ENCODE peak calls at places on chromosome 22, in nine cellular contexts. D, K, W, G, N, H, C, X and E are unnamed samples. For H3K4me1, the result is how much of the 10 kb centered on the place peaks cover.

GRCh38 chr22:43851058-43851978 is 11.0 kb downstream of the SULT4A1 start:
- DNase-seq in N (no peak), K (no peak), W (no peak), G (no peak), H (no peak), C (no peak), X (no peak), D (no peak), E (no peak)

GRCh38 chr22:30922151-30922611 is 46.4 kb downstream of the MORC2 start:
- DNase-seq in C (peak), K (peak), G (no peak), N (no peak), D (peak), W (no peak), H (peak), X (no peak), E (no peak)

GRCh38 chr22:26239561-26239960 is 70.3 kb downstream of the SEZ6L start:
- DNase-seq in N (no peak), G (no peak), D (no peak), X (no peak), K (no peak), H (no peak), W (no peak), C (no peak), E (no peak)

GRCh38 chr22:30247974-30248373 is 1.4 kb upstream of the LIF start:
- DNase-seq in G (no peak), K (no peak), N (no peak), D (no peak), H (no peak), X (no peak), W (no peak), C (no peak), E (no peak)

GRCh38 chr22:26502688-26503561 is 9.3 kb downstream of the TFIP11 start:
- DNase-seq in W (no peak), D (peak), K (no peak), G (peak), X (peak), N (no peak), C (peak), H (peak), E (no peak)

GRCh38 chr22:30541979-30542810 is 4.3 kb downstream of the SEC14L6 start:
- DNase-seq in H (no peak), N (no peak), D (no peak), C (peak), X (no peak), G (no peak), W (no peak), K (no peak), E (no peak)

GRCh38 chr22:20237480-20238440 is 30.4 kb downstream of the RTN4R start:
- DNase-seq in X (no peak), N (no peak), C (no peak), D (no peak), H (peak), K (no peak), W (no peak), G (peak), E (no peak)

GRCh38 chr22:41479671-41480396 is 10.9 kb downstream of the ACO2 start:
- DNase-seq in D (no peak), G (no peak), H (no peak), N (no peak), W (no peak), C (peak), X (no peak), K (no peak), E (no peak)

GRCh38 chr22:19174106-19175025 is 4.2 kb downstream of the SLC25A1 start:
- DNase-seq in W (peak), X (peak), D (no peak), H (no peak), K (no peak), N (no peak), G (peak), C (peak), E (no peak)

GRCh38 chr22:39818050-39818449 is 75.5 kb downstream of the ENTHD1 start:
- DNase-seq in K (no peak), C (peak), W (no peak), N (no peak), X (no peak), D (no peak), H (no peak), G (no peak), E (no peak)

GRCh38 chr22:30858976-30859713 is 109.4 kb downstream of the MORC2 start:
- DNase-seq in N (no peak), X (no peak), W (peak), K (peak), G (no peak), D (no peak), C (no peak), H (no peak), E (no peak)

DNA sequence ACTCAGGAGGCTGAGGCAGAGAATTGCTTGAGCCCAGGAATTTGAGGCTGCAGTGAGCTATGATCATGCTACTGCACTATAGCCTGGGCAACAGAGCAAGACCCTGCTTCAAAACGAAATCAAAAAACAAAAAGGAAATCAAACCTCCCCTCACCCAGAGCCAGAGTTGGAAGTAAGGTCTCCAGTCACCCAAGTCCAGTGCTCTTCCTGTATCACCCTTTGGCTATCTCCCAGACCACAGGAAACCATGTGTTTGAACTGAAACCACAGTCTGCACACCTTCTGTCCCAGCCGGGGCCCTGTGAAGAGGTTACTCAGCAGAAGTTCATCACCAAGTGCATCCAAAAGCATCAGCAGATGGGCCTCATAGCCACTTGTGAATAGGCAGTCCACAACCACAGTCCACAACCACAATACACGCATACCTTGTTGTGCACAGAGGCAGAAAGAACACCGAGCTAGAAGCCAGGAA is 4.6 kb downstream of the MYH9 start:
- DNase-seq in K (no peak), D (peak), C (peak), G (no peak), X (peak), N (no peak), W (no peak), H (peak), E (no peak)
- H3K4me1 ChIP-seq in K (under half), D (half or more), C (under half), G (under half), X (under half), N (under half), W (half or more), H (half or more), E (half or more)

GRCh38 chr22:45329536-45329936 is 19.8 kb downstream of the FAM118A start:
- DNase-seq in K (no peak), W (no peak), D (no peak), X (no peak), C (no peak), N (no peak), H (no peak), G (peak), E (no peak)

GRCh38 chr22:45332001-45332400 is 22.3 kb downstream of the FAM118A start:
- DNase-seq in W (no peak), G (no peak), N (no peak), D (no peak), K (no peak), X (no peak), C (no peak), H (no peak), E (no peak)

GRCh38 chr22:45331486-45331885 is 21.8 kb downstream of the FAM118A start:
- DNase-seq in C (no peak), K (no peak), G (no peak), W (no peak), X (no peak), N (no peak), D (no peak), H (no peak), E (no peak)

GRCh38 chr22:45328822-45329535 is 19.2 kb downstream of the FAM118A start:
- DNase-seq in W (no peak), H (no peak), X (no peak), K (no peak), G (peak), D (no peak), C (no peak), N (no peak), E (no peak)

GRCh38 chr22:45330548-45330947 is 20.8 kb downstream of the FAM118A start:
- DNase-seq in H (no peak), K (no peak), X (no peak), W (no peak), D (no peak), G (no peak), N (no peak), C (no peak), E (no peak)
- H3K4me1 ChIP-seq in H (under half), K (under half), X (under half), W (under half), D (under half), G (under half), N (under half), C (under half), E (under half)

DNA sequence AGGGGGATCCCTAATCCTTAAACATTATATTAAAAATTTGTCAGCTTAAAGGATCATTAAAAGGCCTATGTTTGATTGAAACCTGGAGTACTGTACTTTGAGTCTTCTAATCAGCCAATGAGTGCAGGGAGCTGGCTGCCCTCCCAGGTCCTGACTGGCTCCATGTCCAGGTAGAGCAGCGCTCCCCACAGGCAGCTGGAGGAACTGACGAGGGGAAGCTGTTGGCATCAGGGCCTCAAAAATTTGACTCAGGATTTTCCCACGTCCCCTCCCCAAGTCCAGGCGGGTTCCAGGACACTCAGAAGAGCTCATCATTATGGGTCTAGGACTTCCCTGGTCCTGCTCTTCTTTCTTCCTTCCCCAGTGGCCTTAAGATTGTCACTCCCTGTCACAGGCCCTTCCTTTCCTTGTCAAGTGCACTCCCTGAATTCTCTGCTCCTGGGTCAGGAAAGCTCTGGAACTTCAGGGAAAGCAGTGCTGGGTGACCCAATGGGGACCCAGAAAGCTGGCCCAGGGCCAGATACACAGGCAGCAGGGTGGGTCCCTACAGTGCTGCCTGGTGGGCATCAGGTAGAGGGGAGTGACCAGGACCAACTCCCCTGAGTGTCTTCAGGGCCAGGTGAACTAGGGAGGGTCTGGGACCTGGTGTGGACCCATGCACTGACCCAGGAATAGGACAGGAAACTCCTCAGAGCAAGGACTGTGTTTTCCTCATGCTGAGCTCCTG is 65.5 kb downstream of the GGTLC2 start:
- DNase-seq in K (no peak), D (no peak), C (peak), X (peak), N (no peak), G (peak), W (no peak), H (no peak), E (no peak)
- H3K4me1 ChIP-seq in K (under half), D (under half), C (under half), X (under half), N (under half), G (under half), W (under half), H (under half), E (under half)

GRCh38 chr22:38757464-38757757 is 1.6 kb upstream of the SUN2 start:
- DNase-seq in K (no peak), D (no peak), W (no peak), G (no peak), N (no peak), X (no peak), C (no peak), H (no peak), E (no peak)

GRCh38 chr22:38758276-38758945 is 2.6 kb upstream of the SUN2 start:
- DNase-seq in K (no peak), C (no peak), W (no peak), X (no peak), N (no peak), G (peak), D (no peak), H (peak), E (no peak)

GRCh38 chr22:38755155-38755910 is 465 bp downstream of the SUN2 start:
- DNase-seq in D (peak), X (peak), C (peak), G (peak), K (peak), N (peak), H (peak), W (peak), E (peak)

GRCh38 chr22:38755911-38756532 is at the start of gene SUN2:
- DNase-seq in X (peak), K (peak), D (peak), H (peak), W (peak), G (peak), N (peak), C (peak), E (peak)

DNA sequence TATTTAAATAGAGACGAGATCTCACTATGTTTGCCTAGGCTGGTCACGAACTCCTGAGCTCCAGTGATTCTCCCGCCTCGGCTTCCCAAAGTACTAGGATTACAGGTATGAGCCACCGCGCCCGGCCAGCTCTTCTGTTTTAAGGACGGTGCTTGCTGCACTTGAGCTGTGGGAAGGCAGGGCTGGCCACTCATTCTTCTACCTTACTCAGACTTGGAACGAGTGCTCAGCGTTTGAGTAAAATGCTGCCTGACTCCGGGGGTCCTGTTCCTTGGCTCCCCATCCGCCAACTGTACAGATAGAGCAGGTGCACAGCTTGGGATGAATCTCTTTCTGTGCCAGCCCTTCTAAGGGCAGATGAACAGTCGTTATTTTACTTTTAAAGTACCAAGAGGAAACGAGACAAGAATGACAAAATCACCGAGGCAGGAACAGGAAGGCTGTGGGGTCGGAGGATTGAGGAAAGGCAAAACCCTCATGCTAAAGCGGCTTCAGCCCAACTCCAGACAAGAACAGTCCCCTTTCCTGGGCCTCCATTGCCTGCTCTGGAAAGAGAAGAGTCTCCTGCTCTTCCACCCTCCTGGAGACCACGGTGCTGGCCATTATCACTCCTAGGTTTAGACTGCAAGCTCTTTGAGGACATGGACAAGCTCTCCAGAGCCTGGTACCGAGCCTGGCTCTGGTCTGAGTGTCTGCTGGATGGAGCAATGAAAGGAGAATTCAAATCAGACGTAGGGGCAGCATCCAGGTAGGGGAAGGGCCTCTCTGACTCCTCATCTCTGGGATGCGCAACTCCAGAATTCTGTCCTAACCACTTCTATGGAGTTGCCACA is 1.0 kb upstream of the SUN2 start:
- DNase-seq in D (peak), N (no peak), C (peak), K (no peak), G (no peak), W (no peak), X (no peak), H (no peak), E (no peak)
- H3K4me1 ChIP-seq in D (under half), N (under half), C (under half), K (under half), G (under half), W (under half), X (under half), H (half or more), E (under half)

GRCh38 chr22:37912171-37912570 is 6.1 kb downstream of the MICALL1 start:
- DNase-seq in C (no peak), H (no peak), K (no peak), X (no peak), N (no peak), D (no peak), G (no peak), W (no peak), E (no peak)
- H3K4me1 ChIP-seq in C (under half), H (under half), K (under half), X (under half), N (under half), D (under half), G (under half), W (under half), E (half or more)

GRCh38 chr22:32695451-32695891 is 106.0 kb upstream of the TIMP3 start:
- DNase-seq in G (no peak), K (no peak), C (peak), D (no peak), H (no peak), X (peak), W (no peak), N (no peak), E (no peak)
- H3K4me1 ChIP-seq in G (under half), K (under half), C (under half), D (under half), H (under half), X (under half), W (under half), N (under half), E (under half)

DNA sequence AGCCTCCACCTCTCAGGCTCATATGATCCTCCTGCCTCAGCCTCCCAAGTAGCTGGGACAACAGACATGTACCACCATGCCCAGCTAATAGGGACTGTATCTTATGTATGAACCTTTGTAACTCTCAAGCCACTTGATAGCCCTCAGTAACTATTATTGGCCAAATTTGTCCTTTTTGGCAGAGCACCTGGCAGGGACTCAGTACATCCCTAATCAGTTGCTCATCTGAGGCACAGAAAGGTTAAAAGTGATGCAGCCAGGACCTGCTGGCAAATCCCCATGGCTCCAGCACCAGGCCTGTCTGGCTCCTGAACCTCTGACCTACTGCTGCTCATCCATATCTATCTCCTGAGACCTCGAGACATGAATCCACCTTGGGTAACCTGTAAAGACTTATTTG is 21.1 kb upstream of the XBP1 start:
- DNase-seq in K (no peak), W (no peak), G (no peak), H (no peak), D (no peak), C (no peak), X (no peak), N (no peak), E (no peak)
- H3K4me1 ChIP-seq in K (under half), W (under half), G (under half), H (under half), D (half or more), C (under half), X (under half), N (under half), E (under half)

GRCh38 chr22:38175206-38176118 is 6.2 kb downstream of the PLA2G6 start:
- DNase-seq in C (no peak), X (no peak), H (no peak), W (peak), G (no peak), D (no peak), K (no peak), N (no peak), E (no peak)
- H3K4me1 ChIP-seq in C (under half), X (under half), H (under half), W (half or more), G (under half), D (under half), K (under half), N (under half), E (half or more)